ENCODE peak calls at places on chromosome 21, in four cellular contexts. One of them, this sample, is unnamed.

GRCh38 chr21:39144191-39144590 is 39.1 kb downstream of the PSMG1 start:
- DNase-seq in activated CD8-positive, alpha-beta memory T cell treated with anti-CD3 and anti-CD28 coated beads, Interleukin-2, amount 50 U/mL, for 4 hours: no peak
- DNase-seq in left cardiac atrium: no peak
- DNase-seq in activated CD4-positive, CD25-positive, alpha-beta regulatory T cell treated with anti-CD3 and anti-CD28 coated beads, Interleukin-2, amount 50 U/mL, for 72 hours: no peak
- DNase-seq in this sample: no peak

GRCh38 chr21:33212159-33212851 is 17.4 kb upstream of the IFNAR2 start:
- DNase-seq in activated CD8-positive, alpha-beta memory T cell treated with anti-CD3 and anti-CD28 coated beads, Interleukin-2, amount 50 U/mL, for 4 hours: no peak
- DNase-seq in left cardiac atrium: no peak
- DNase-seq in activated CD4-positive, CD25-positive, alpha-beta regulatory T cell treated with anti-CD3 and anti-CD28 coated beads, Interleukin-2, amount 50 U/mL, for 72 hours: no peak
- DNase-seq in this sample: no peak

GRCh38 chr21:25790122-25790951 is 55.6 kb downstream of the GABPA start:
- DNase-seq in activated CD8-positive, alpha-beta memory T cell treated with anti-CD3 and anti-CD28 coated beads, Interleukin-2, amount 50 U/mL, for 4 hours: no peak
- DNase-seq in left cardiac atrium: no peak
- DNase-seq in activated CD4-positive, CD25-positive, alpha-beta regulatory T cell treated with anti-CD3 and anti-CD28 coated beads, Interleukin-2, amount 50 U/mL, for 72 hours: no peak
- DNase-seq in this sample: no peak

GRCh38 chr21:36004441-36004840 is 55.9 kb downstream of the SETD4 start:
- DNase-seq in activated CD8-positive, alpha-beta memory T cell treated with anti-CD3 and anti-CD28 coated beads, Interleukin-2, amount 50 U/mL, for 4 hours: no peak
- DNase-seq in left cardiac atrium: no peak
- DNase-seq in activated CD4-positive, CD25-positive, alpha-beta regulatory T cell treated with anti-CD3 and anti-CD28 coated beads, Interleukin-2, amount 50 U/mL, for 72 hours: no peak
- DNase-seq in this sample: no peak

GRCh38 chr21:39630191-39630591 is 17.5 kb downstream of the B3GALT5 start:
- DNase-seq in activated CD8-positive, alpha-beta memory T cell treated with anti-CD3 and anti-CD28 coated beads, Interleukin-2, amount 50 U/mL, for 4 hours: no peak
- DNase-seq in left cardiac atrium: no peak
- DNase-seq in activated CD4-positive, CD25-positive, alpha-beta regulatory T cell treated with anti-CD3 and anti-CD28 coated beads, Interleukin-2, amount 50 U/mL, for 72 hours: no peak
- DNase-seq in this sample: no peak

GRCh38 chr21:45534591-45535331 is 7.5 kb downstream of the SLC19A1 start:
- DNase-seq in activated CD8-positive, alpha-beta memory T cell treated with anti-CD3 and anti-CD28 coated beads, Interleukin-2, amount 50 U/mL, for 4 hours: peak; percentile 13
- DNase-seq in left cardiac atrium: peak; percentile 61
- DNase-seq in activated CD4-positive, CD25-positive, alpha-beta regulatory T cell treated with anti-CD3 and anti-CD28 coated beads, Interleukin-2, amount 50 U/mL, for 72 hours: peak; percentile 27
- DNase-seq in this sample: peak; percentile 44

GRCh38 chr21:41160036-41160435 is 7.9 kb upstream of the BACE2 start:
- DNase-seq in activated CD8-positive, alpha-beta memory T cell treated with anti-CD3 and anti-CD28 coated beads, Interleukin-2, amount 50 U/mL, for 4 hours: no peak
- DNase-seq in left cardiac atrium: no peak
- DNase-seq in activated CD4-positive, CD25-positive, alpha-beta regulatory T cell treated with anti-CD3 and anti-CD28 coated beads, Interleukin-2, amount 50 U/mL, for 72 hours: no peak
- DNase-seq in this sample: no peak

GRCh38 chr21:41630917-41631316 is 123.0 kb upstream of the TMPRSS2 start:
- DNase-seq in activated CD8-positive, alpha-beta memory T cell treated with anti-CD3 and anti-CD28 coated beads, Interleukin-2, amount 50 U/mL, for 4 hours: no peak
- DNase-seq in left cardiac atrium: no peak
- DNase-seq in activated CD4-positive, CD25-positive, alpha-beta regulatory T cell treated with anti-CD3 and anti-CD28 coated beads, Interleukin-2, amount 50 U/mL, for 72 hours: no peak
- DNase-seq in this sample: no peak

GRCh38 chr21:43921979-43922945 is 57.2 kb downstream of the AGPAT3 start:
- DNase-seq in activated CD8-positive, alpha-beta memory T cell treated with anti-CD3 and anti-CD28 coated beads, Interleukin-2, amount 50 U/mL, for 4 hours: peak; percentile 83
- DNase-seq in left cardiac atrium: no peak
- DNase-seq in activated CD4-positive, CD25-positive, alpha-beta regulatory T cell treated with anti-CD3 and anti-CD28 coated beads, Interleukin-2, amount 50 U/mL, for 72 hours: no peak
- DNase-seq in this sample: no peak

GRCh38 chr21:15221799-15222386 is 157.1 kb upstream of the NRIP1 start:
- DNase-seq in activated CD8-positive, alpha-beta memory T cell treated with anti-CD3 and anti-CD28 coated beads, Interleukin-2, amount 50 U/mL, for 4 hours: no peak
- DNase-seq in left cardiac atrium: peak; percentile 74
- DNase-seq in activated CD4-positive, CD25-positive, alpha-beta regulatory T cell treated with anti-CD3 and anti-CD28 coated beads, Interleukin-2, amount 50 U/mL, for 72 hours: no peak
- DNase-seq in this sample: peak; percentile 95

GRCh38 chr21:46124926-46125845 is 27.3 kb downstream of the COL6A2 start:
- DNase-seq in activated CD8-positive, alpha-beta memory T cell treated with anti-CD3 and anti-CD28 coated beads, Interleukin-2, amount 50 U/mL, for 4 hours: no peak
- DNase-seq in left cardiac atrium: peak; percentile 26
- DNase-seq in activated CD4-positive, CD25-positive, alpha-beta regulatory T cell treated with anti-CD3 and anti-CD28 coated beads, Interleukin-2, amount 50 U/mL, for 72 hours: peak; percentile 17
- DNase-seq in this sample: peak; percentile 39

GRCh38 chr21:40832316-40832715 is 14.6 kb downstream of the DSCAM start:
- DNase-seq in activated CD8-positive, alpha-beta memory T cell treated with anti-CD3 and anti-CD28 coated beads, Interleukin-2, amount 50 U/mL, for 4 hours: no peak
- DNase-seq in left cardiac atrium: no peak
- DNase-seq in activated CD4-positive, CD25-positive, alpha-beta regulatory T cell treated with anti-CD3 and anti-CD28 coated beads, Interleukin-2, amount 50 U/mL, for 72 hours: no peak
- DNase-seq in this sample: no peak

GRCh38 chr21:31173881-31174555 is 135.7 kb upstream of the KRTAP19-8 start:
- DNase-seq in activated CD8-positive, alpha-beta memory T cell treated with anti-CD3 and anti-CD28 coated beads, Interleukin-2, amount 50 U/mL, for 4 hours: peak; percentile 20
- DNase-seq in left cardiac atrium: peak; percentile 69
- DNase-seq in activated CD4-positive, CD25-positive, alpha-beta regulatory T cell treated with anti-CD3 and anti-CD28 coated beads, Interleukin-2, amount 50 U/mL, for 72 hours: peak; percentile 56
- DNase-seq in this sample: no peak

GRCh38 chr21:23119491-23119890 is 2121.3 kb downstream of the NCAM2 start:
- DNase-seq in activated CD8-positive, alpha-beta memory T cell treated with anti-CD3 and anti-CD28 coated beads, Interleukin-2, amount 50 U/mL, for 4 hours: no peak
- DNase-seq in left cardiac atrium: no peak
- DNase-seq in activated CD4-positive, CD25-positive, alpha-beta regulatory T cell treated with anti-CD3 and anti-CD28 coated beads, Interleukin-2, amount 50 U/mL, for 72 hours: no peak
- DNase-seq in this sample: no peak

GRCh38 chr21:42556960-42557359 is 43.3 kb downstream of the SLC37A1 start:
- DNase-seq in activated CD8-positive, alpha-beta memory T cell treated with anti-CD3 and anti-CD28 coated beads, Interleukin-2, amount 50 U/mL, for 4 hours: no peak
- DNase-seq in left cardiac atrium: peak; percentile 14
- DNase-seq in activated CD4-positive, CD25-positive, alpha-beta regulatory T cell treated with anti-CD3 and anti-CD28 coated beads, Interleukin-2, amount 50 U/mL, for 72 hours: peak; percentile 6
- DNase-seq in this sample: peak; percentile 25